ENCODE peak calls at places on chromosomes 3 and 15, in four cellular contexts. B, Y, E and P are unnamed samples.

GRCh38 chr3:106699093-106699492 is 678.1 kb upstream of the CCDC54 start:
- DNase-seq in E (no peak), Y (no peak), B (no peak), P (no peak)

GRCh38 chr3:24683511-24684384 is 189.1 kb upstream of the THRB start:
- DNase-seq in Y (no peak), B (peak; percentile 4), E (no peak), P (peak; percentile 68)

GRCh38 chr3:53493997-53494791 is at the start of gene CACNA1D:
- DNase-seq in Y (peak; percentile 29), B (peak; percentile 47), E (no peak), P (no peak)

GRCh38 chr3:122389197-122389596 is 5.2 kb downstream of the FAM162A start:
- DNase-seq in B (no peak), E (no peak), Y (no peak), P (no peak)

GRCh38 chr3:50534721-50535330 is 31.4 kb upstream of the CACNA2D2 start:
- DNase-seq in B (no peak), E (no peak), Y (no peak), P (no peak)

GRCh38 chr15:32718082-32718821 is 448 bp downstream of the GREM1 start:
- DNase-seq in E (peak; percentile 19), B (peak; percentile 33), Y (no peak), P (no peak)

GRCh38 chr3:138245026-138245425 is 57.9 kb downstream of the ARMC8 start:
- DNase-seq in E (no peak), Y (no peak), B (no peak), P (no peak)

GRCh38 chr3:10286596-10287295 is 6.0 kb downstream of the GHRL start:
- DNase-seq in B (peak; percentile 56), E (peak; percentile 37), Y (no peak), P (peak; percentile 24)

GRCh38 chr3:42501681-42502428 is 588 bp upstream of the VIPR1 start:
- DNase-seq in Y (no peak), E (peak; percentile 39), B (peak; percentile 77), P (no peak)